ENCODE peak calls at places on chromosomes 4 and X, in ten cellular contexts. M is GM12878, R is A549, Z is endothelial cell of umbilical vein, D is K562, B is WTC11, J is HepG2, U is HCT116, P is SK-N-SH, V is H1. L is an unnamed sample.

GRCh38 chrX:53223955-53224859 is 800 bp downstream of the KDM5C start:
- DNase-seq in D (no peak), P (peak), V (no peak), Z (peak), M (no peak), U (peak), J (peak), B (peak), R (peak), L (no peak)

GRCh38 chr4:161256716-161257115 is 907.1 kb downstream of the FSTL5 start:
- DNase-seq in J (peak), D (peak), V (no peak), P (no peak), B (no peak), R (peak), Z (peak), M (no peak), U (peak), L (peak)

GRCh38 chrX:9420513-9420912 is 44.3 kb upstream of the TBL1X start:
- DNase-seq in D (peak), P (no peak), Z (no peak), R (no peak), B (no peak), U (no peak), M (no peak), J (no peak), V (no peak), L (peak)

GRCh38 chrX:12580548-12580947 is 210.7 kb upstream of the PRPS2 start:
- DNase-seq in P (no peak), U (no peak), J (peak), V (no peak), B (no peak), D (no peak), Z (no peak), R (peak), M (no peak), L (no peak)

GRCh38 chrX:16687514-16687913 is 25.0 kb downstream of the CTPS2 start:
- DNase-seq in P (no peak), R (no peak), D (no peak), Z (no peak), U (no peak), M (no peak), V (no peak), J (no peak), B (no peak), L (no peak)

GRCh38 chr4:173379929-173380328 is 9.2 kb downstream of the SAP30 start:
- DNase-seq in B (no peak), R (no peak), U (no peak), Z (no peak), J (no peak), M (no peak), D (no peak), V (no peak), P (no peak), L (no peak)

GRCh38 chr4:142558851-142559250 is 287.2 kb downstream of the INPP4B start:
- DNase-seq in Z (no peak), P (no peak), M (no peak), V (no peak), U (no peak), B (no peak), R (no peak), J (no peak), D (no peak), L (no peak)

GRCh38 chr4:89661490-89661889 is 175.5 kb downstream of the SNCA start:
- DNase-seq in R (no peak), B (no peak), U (no peak), P (no peak), J (no peak), M (no peak), V (no peak), D (no peak), Z (peak), L (no peak)

GRCh38 chrX:10619311-10620015 is 922 bp downstream of the MID1 start:
- DNase-seq in B (no peak), U (no peak), R (no peak), J (no peak), D (no peak), V (no peak), Z (peak), M (no peak), P (peak), L (no peak)

GRCh38 chr4:125070869-125071268 is 243.9 kb upstream of the FAT4 start:
- DNase-seq in V (no peak), M (no peak), U (no peak), R (peak), J (no peak), B (no peak), Z (no peak), P (no peak), D (no peak), L (no peak)

GRCh38 chr4:139603576-139604387 is 47.8 kb upstream of the SETD7 start:
- DNase-seq in Z (peak), V (no peak), M (peak), R (peak), U (peak), D (peak), B (peak), P (peak), J (peak), L (peak)

GRCh38 chr4:128848461-128848860 is 39.0 kb downstream of the JADE1 start:
- DNase-seq in B (no peak), U (no peak), D (no peak), J (no peak), P (no peak), Z (no peak), M (no peak), R (no peak), V (no peak), L (no peak)

GRCh38 chr4:10260777-10261176 is 144.2 kb upstream of the WDR1 start:
- DNase-seq in M (no peak), V (no peak), P (no peak), U (no peak), R (no peak), D (no peak), J (no peak), B (no peak), Z (no peak), L (no peak)

GRCh38 chr4:47913858-47914218 is 545 bp downstream of the NFXL1 start:
- DNase-seq in D (peak), Z (no peak), P (no peak), M (no peak), R (peak), V (no peak), U (no peak), J (peak), B (peak), L (peak)

GRCh38 chr4:2067446-2068197 is 8.5 kb downstream of the NAT8L start:
- DNase-seq in J (no peak), M (no peak), Z (no peak), P (no peak), R (no peak), V (no peak), D (no peak), B (peak), U (no peak), L (no peak)
- TF ChIP-seq MAX in J (no peak), M (no peak), Z (no peak), P (no peak), R (no peak), V (no peak), D (no peak), B (no peak), U (no peak), L (no peak)

GRCh38 chrX:69616520-69617203 is 749 bp downstream of the EDA start:
- DNase-seq in P (peak), U (no peak), B (peak), M (no peak), D (no peak), Z (peak), R (no peak), J (peak), V (no peak), L (no peak)

GRCh38 chrX:69615779-69616519 is at the start of gene EDA:
- DNase-seq in B (peak), V (peak), J (peak), Z (peak), U (peak), P (peak), D (peak), R (peak), M (no peak), L (peak)

GRCh38 chrX:69614896-69615295 is 1.0 kb upstream of the EDA start:
- DNase-seq in B (no peak), U (no peak), R (no peak), D (no peak), M (no peak), V (no peak), P (no peak), Z (no peak), J (no peak), L (no peak)

GRCh38 chrX:69615323-69615722 is 590 bp upstream of the EDA start:
- DNase-seq in R (no peak), Z (no peak), U (no peak), B (peak), J (no peak), M (no peak), P (peak), D (no peak), V (no peak), L (no peak)

GRCh38 chrX:69618803-69619202 is 2.9 kb downstream of the EDA start:
- DNase-seq in J (peak), V (no peak), M (no peak), R (peak), U (no peak), B (peak), P (peak), Z (peak), D (peak), L (peak)
- TF ChIP-seq MAX in J (no peak), V (no peak), M (no peak), R (no peak), U (no peak), B (no peak), P (no peak), Z (no peak), D (no peak), L (no peak)

GRCh38 chr4:26206981-26207380 is 113.8 kb upstream of the RBPJ start:
- DNase-seq in M (no peak), J (no peak), V (no peak), U (no peak), R (no peak), B (no peak), Z (no peak), D (no peak), P (no peak), L (no peak)
- TF ChIP-seq MAX in M (no peak), J (no peak), V (no peak), U (no peak), R (no peak), B (no peak), Z (no peak), D (no peak), P (no peak), L (no peak)

DNA sequence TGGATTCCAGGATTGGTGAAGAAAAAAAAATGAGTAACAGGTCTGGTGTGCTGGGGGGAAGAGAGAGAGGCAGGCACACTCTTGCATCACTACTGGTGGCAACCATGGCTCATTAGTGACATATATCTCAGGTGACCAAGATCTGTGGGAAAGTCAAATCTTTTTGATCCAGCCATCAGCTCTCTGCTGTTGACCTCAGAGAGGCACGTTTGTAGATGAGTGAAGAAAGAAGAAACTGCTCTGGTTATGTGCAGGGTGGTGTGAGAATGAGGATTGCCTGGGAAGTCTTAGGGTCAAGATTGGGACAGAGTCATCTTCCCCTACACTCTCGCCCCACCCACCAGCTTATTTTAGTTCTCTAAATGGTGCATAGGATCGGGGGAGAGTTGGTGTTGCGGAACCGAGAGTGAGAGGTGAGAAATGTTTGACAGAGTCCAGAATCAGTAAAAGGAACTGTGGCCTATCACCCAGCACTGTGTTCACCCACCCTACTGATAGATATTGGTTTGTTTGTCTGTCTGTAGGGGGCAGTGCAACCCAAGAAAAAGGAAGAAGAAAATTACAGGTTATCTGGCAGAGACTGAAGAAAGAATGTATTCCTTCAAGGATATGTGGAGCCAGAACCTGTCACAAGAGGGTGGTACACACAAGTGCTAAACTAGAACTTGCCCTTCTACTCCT is 21.9 kb downstream of the ARMCX6 start:
- DNase-seq in V (no peak), B (peak), P (peak), R (peak), J (peak), U (peak), M (peak), Z (peak), D (peak), L (peak)
- TF ChIP-seq MAX in V (no peak), B (no peak), P (no peak), R (no peak), J (no peak), U (no peak), M (no peak), Z (no peak), D (no peak), L (no peak)

GRCh38 chr4:86184216-86184915 is 175.5 kb downstream of the MAPK10 start:
- DNase-seq in U (no peak), B (no peak), Z (no peak), J (no peak), P (no peak), M (no peak), R (no peak), D (no peak), V (no peak), L (no peak)
- TF ChIP-seq MAX in U (no peak), B (no peak), Z (no peak), J (no peak), P (no peak), M (no peak), R (no peak), D (no peak), V (no peak), L (no peak)

GRCh38 chr4:53616219-53616618 is 24.9 kb upstream of the LNX1 start:
- DNase-seq in V (no peak), J (no peak), B (no peak), P (no peak), D (no peak), Z (no peak), U (no peak), M (no peak), R (no peak), L (no peak)
- TF ChIP-seq MAX in V (no peak), J (no peak), B (no peak), P (no peak), D (no peak), Z (no peak), U (no peak), M (no peak), R (no peak), L (no peak)

GRCh38 chrX:38514014-38514854 is 47.1 kb upstream of the TSPAN7 start:
- DNase-seq in P (no peak), U (no peak), B (no peak), V (no peak), D (no peak), J (no peak), R (no peak), Z (no peak), M (no peak), L (peak)
- TF ChIP-seq MAX in P (no peak), U (no peak), B (no peak), V (no peak), D (no peak), J (no peak), R (no peak), Z (no peak), M (no peak), L (no peak)

L was measured in NB4.